ENCODE peak calls at places on chromosomes 16 and 17, in five cellular contexts. One of them, this sample, is unnamed.

GRCh38 chr17:28398280-28398981 is 7.6 kb downstream of the SLC46A1 start:
- DNase-seq in substantia nigra: no peak
- DNase-seq in nephron progenitor cell: no peak
- DNase-seq in T-helper 2 cell: no peak
- DNase-seq in sciatic nerve: no peak
- DNase-seq in this sample: no peak

GRCh38 chr16:27778171-27778925 is 228.4 kb downstream of the KATNIP start:
- DNase-seq in substantia nigra: no peak
- DNase-seq in nephron progenitor cell: no peak
- DNase-seq in T-helper 2 cell: no peak
- DNase-seq in sciatic nerve: no peak
- DNase-seq in this sample: no peak

GRCh38 chr17:66714046-66715023 is 120.6 kb upstream of the CACNG5 start:
- DNase-seq in substantia nigra: no peak
- DNase-seq in nephron progenitor cell: no peak
- DNase-seq in T-helper 2 cell: no peak
- DNase-seq in sciatic nerve: no peak
- DNase-seq in this sample: no peak

GRCh38 chr16:30721606-30722005 is 22.6 kb downstream of the SRCAP start:
- DNase-seq in substantia nigra: no peak
- DNase-seq in nephron progenitor cell: no peak
- DNase-seq in T-helper 2 cell: no peak
- DNase-seq in sciatic nerve: no peak
- DNase-seq in this sample: no peak

GRCh38 chr16:23509763-23510153 is 536 bp downstream of the GGA2 start:
- DNase-seq in substantia nigra: no peak
- DNase-seq in nephron progenitor cell: peak; percentile 22
- DNase-seq in T-helper 2 cell: no peak
- DNase-seq in sciatic nerve: peak; percentile 62
- DNase-seq in this sample: no peak

GRCh38 chr16:30350134-30350871 is 4.8 kb downstream of the CD2BP2 start:
- DNase-seq in substantia nigra: no peak
- DNase-seq in nephron progenitor cell: no peak
- DNase-seq in T-helper 2 cell: no peak
- DNase-seq in sciatic nerve: peak; percentile 3
- DNase-seq in this sample: no peak

GRCh38 chr17:76153202-76153601 is 12.2 kb upstream of the FOXJ1 start:
- DNase-seq in substantia nigra: no peak
- DNase-seq in nephron progenitor cell: no peak
- DNase-seq in T-helper 2 cell: no peak
- DNase-seq in sciatic nerve: peak; percentile 49
- DNase-seq in this sample: no peak

GRCh38 chr17:51298508-51299371 is 38.4 kb downstream of the UTP18 start:
- DNase-seq in substantia nigra: no peak
- DNase-seq in nephron progenitor cell: no peak
- DNase-seq in T-helper 2 cell: no peak
- DNase-seq in sciatic nerve: no peak
- DNase-seq in this sample: no peak

GRCh38 chr16:57265850-57266530 is 18.5 kb downstream of the PLLP start:
- DNase-seq in substantia nigra: peak; percentile 51
- DNase-seq in nephron progenitor cell: no peak
- DNase-seq in T-helper 2 cell: no peak
- DNase-seq in sciatic nerve: peak; percentile 73
- DNase-seq in this sample: no peak

GRCh38 chr17:55072910-55073309 is 104.3 kb downstream of the STXBP4 start:
- DNase-seq in substantia nigra: no peak
- DNase-seq in nephron progenitor cell: no peak
- DNase-seq in T-helper 2 cell: no peak
- DNase-seq in sciatic nerve: no peak
- DNase-seq in this sample: no peak

GRCh38 chr16:9015489-9015888 is 51.8 kb upstream of the USP7 start:
- DNase-seq in substantia nigra: no peak
- DNase-seq in nephron progenitor cell: no peak
- DNase-seq in T-helper 2 cell: no peak
- DNase-seq in sciatic nerve: no peak
- DNase-seq in this sample: no peak

GRCh38 chr16:876041-876335 is 75.5 kb upstream of the GNG13 start:
- DNase-seq in substantia nigra: no peak
- DNase-seq in nephron progenitor cell: no peak
- DNase-seq in T-helper 2 cell: no peak
- DNase-seq in sciatic nerve: no peak
- DNase-seq in this sample: no peak

This sample was measured in activated naive CD8-positive, alpha-beta T cell treated with anti-CD3 and anti-CD28 coated beads, Interleukin-2, amount 10 ng/mL, durations not matched to agents 7 days and 5 days.